ENCODE peak calls at places on chromosomes 1 and 21, in five cellular contexts. One of them, this sample, is unnamed.

GRCh38 chr1:25487628-25488027 is 55.8 kb upstream of the LDLRAP1 start:
- DNase-seq in H54: no peak
- DNase-seq in tibial artery: no peak
- DNase-seq in stimulated activated CD4-positive, alpha-beta T cell treated with anti-CD3 and anti-CD28 coated beads, Interleukin-15, amount 100 ng/mL, for 1 hour: no peak
- DNase-seq in B cell: no peak
- DNase-seq in this sample: peak

GRCh38 chr1:229452956-229453801 is 19.3 kb upstream of the ACTA1 start:
- DNase-seq in H54: no peak
- DNase-seq in tibial artery: no peak
- DNase-seq in stimulated activated CD4-positive, alpha-beta T cell treated with anti-CD3 and anti-CD28 coated beads, Interleukin-15, amount 100 ng/mL, for 1 hour: no peak
- DNase-seq in B cell: no peak
- DNase-seq in this sample: peak

GRCh38 chr1:184210048-184210447 is 158.5 kb downstream of the TSEN15 start:
- DNase-seq in H54: no peak
- DNase-seq in tibial artery: no peak
- DNase-seq in stimulated activated CD4-positive, alpha-beta T cell treated with anti-CD3 and anti-CD28 coated beads, Interleukin-15, amount 100 ng/mL, for 1 hour: no peak
- DNase-seq in B cell: no peak
- DNase-seq in this sample: no peak

GRCh38 chr1:62682531-62682930 is 5.7 kb downstream of the DOCK7 start:
- DNase-seq in H54: no peak
- DNase-seq in tibial artery: no peak
- DNase-seq in stimulated activated CD4-positive, alpha-beta T cell treated with anti-CD3 and anti-CD28 coated beads, Interleukin-15, amount 100 ng/mL, for 1 hour: no peak
- DNase-seq in B cell: no peak
- DNase-seq in this sample: no peak

GRCh38 chr1:205351984-205352713 is 4.6 kb downstream of the KLHDC8A start:
- DNase-seq in H54: no peak
- DNase-seq in tibial artery: no peak
- DNase-seq in stimulated activated CD4-positive, alpha-beta T cell treated with anti-CD3 and anti-CD28 coated beads, Interleukin-15, amount 100 ng/mL, for 1 hour: no peak
- DNase-seq in B cell: no peak
- DNase-seq in this sample: no peak

GRCh38 chr1:37429038-37429437 is 45.3 kb upstream of the ZC3H12A start:
- DNase-seq in H54: no peak
- DNase-seq in tibial artery: no peak
- DNase-seq in stimulated activated CD4-positive, alpha-beta T cell treated with anti-CD3 and anti-CD28 coated beads, Interleukin-15, amount 100 ng/mL, for 1 hour: no peak
- DNase-seq in B cell: no peak
- DNase-seq in this sample: no peak

GRCh38 chr1:62407398-62408009 is 29.3 kb upstream of the USP1 start:
- DNase-seq in H54: peak
- DNase-seq in tibial artery: no peak
- DNase-seq in stimulated activated CD4-positive, alpha-beta T cell treated with anti-CD3 and anti-CD28 coated beads, Interleukin-15, amount 100 ng/mL, for 1 hour: no peak
- DNase-seq in B cell: no peak
- DNase-seq in this sample: peak

GRCh38 chr1:223231011-223231572 is 88.0 kb upstream of the TLR5 start:
- DNase-seq in H54: no peak
- DNase-seq in tibial artery: no peak
- DNase-seq in stimulated activated CD4-positive, alpha-beta T cell treated with anti-CD3 and anti-CD28 coated beads, Interleukin-15, amount 100 ng/mL, for 1 hour: no peak
- DNase-seq in B cell: no peak
- DNase-seq in this sample: no peak

GRCh38 chr1:20411196-20411980 is 74.6 kb downstream of the CAMK2N1 start:
- DNase-seq in H54: peak
- DNase-seq in tibial artery: peak
- DNase-seq in stimulated activated CD4-positive, alpha-beta T cell treated with anti-CD3 and anti-CD28 coated beads, Interleukin-15, amount 100 ng/mL, for 1 hour: no peak
- DNase-seq in B cell: no peak
- DNase-seq in this sample: no peak

GRCh38 chr1:101043776-101044175 is 18.2 kb upstream of the DPH5 start:
- DNase-seq in H54: peak
- DNase-seq in tibial artery: no peak
- DNase-seq in stimulated activated CD4-positive, alpha-beta T cell treated with anti-CD3 and anti-CD28 coated beads, Interleukin-15, amount 100 ng/mL, for 1 hour: no peak
- DNase-seq in B cell: no peak
- DNase-seq in this sample: no peak

GRCh38 chr21:37341254-37341960 is 25.2 kb upstream of the DYRK1A start:
- DNase-seq in H54: peak
- DNase-seq in tibial artery: no peak
- DNase-seq in stimulated activated CD4-positive, alpha-beta T cell treated with anti-CD3 and anti-CD28 coated beads, Interleukin-15, amount 100 ng/mL, for 1 hour: no peak
- DNase-seq in B cell: no peak
- DNase-seq in this sample: no peak

GRCh38 chr1:39525366-39526165 is 34.1 kb downstream of the BMP8A start:
- DNase-seq in H54: no peak
- DNase-seq in tibial artery: peak
- DNase-seq in stimulated activated CD4-positive, alpha-beta T cell treated with anti-CD3 and anti-CD28 coated beads, Interleukin-15, amount 100 ng/mL, for 1 hour: no peak
- DNase-seq in B cell: peak
- DNase-seq in this sample: peak

GRCh38 chr21:42988234-42988965 is 14.0 kb downstream of the PKNOX1 start:
- DNase-seq in H54: no peak
- DNase-seq in tibial artery: no peak
- DNase-seq in stimulated activated CD4-positive, alpha-beta T cell treated with anti-CD3 and anti-CD28 coated beads, Interleukin-15, amount 100 ng/mL, for 1 hour: no peak
- DNase-seq in B cell: no peak
- DNase-seq in this sample: no peak